ENCODE peak calls at places on chromosomes 6 and 20, in eight cellular contexts. J is neuronal stem cell, N is aorta, B is mucosa of descending colon, E is right lobe of liver, Z is endothelial cell of umbilical vein, V is neural progenitor cell, R is body of pancreas. H is an unnamed sample.

GRCh38 chr20:4666001-4666470 is 55.7 kb upstream of the PRND start:
- DNase-seq in J (no peak), N (peak; percentile 55), B (no peak), E (no peak), Z (peak; percentile 42), V (no peak), R (no peak), H (peak; percentile 62)

GRCh38 chr6:40308533-40309306 is 278.4 kb downstream of the LRFN2 start:
- DNase-seq in J (peak; percentile 79), N (peak; percentile 43), B (peak; percentile 84), E (peak; percentile 65), Z (peak; percentile 43), V (peak; percentile 89), R (peak; percentile 79), H (no peak)

GRCh38 chr6:109738200-109738599 is 47.1 kb downstream of the FIG4 start:
- DNase-seq in J (no peak), N (no peak), B (no peak), E (no peak), Z (no peak), V (no peak), R (no peak), H (no peak)

GRCh38 chr20:6212903-6213302 is 90.1 kb upstream of the FERMT1 start:
- DNase-seq in J (no peak), N (peak; percentile 33), B (no peak), E (no peak), Z (no peak), V (no peak), R (no peak), H (no peak)

GRCh38 chr6:138485005-138485545 is 14.2 kb downstream of the NHSL1 start:
- DNase-seq in J (peak; percentile 39), N (no peak), B (no peak), E (no peak), Z (no peak), V (peak; percentile 56), R (no peak), H (no peak)

GRCh38 chr6:6004147-6004995 is 2.4 kb downstream of the NRN1 start:
- DNase-seq in J (no peak), N (no peak), B (no peak), E (no peak), Z (peak; percentile 61), V (peak; percentile 67), R (no peak), H (peak; percentile 47)

GRCh38 chr20:25310268-25310920 is 62.5 kb downstream of the PYGB start:
- DNase-seq in J (no peak), N (peak; percentile 73), B (peak; percentile 74), E (peak; percentile 65), Z (peak; percentile 68), V (peak; percentile 30), R (peak; percentile 32), H (peak; percentile 49)

GRCh38 chr6:105591053-105591452 is 188.2 kb upstream of the PREP start:
- DNase-seq in J (no peak), N (no peak), B (no peak), E (no peak), Z (no peak), V (no peak), R (no peak), H (peak; percentile 6)

GRCh38 chr6:109296305-109296915 is 85.9 kb downstream of the CD164 start:
- DNase-seq in J (no peak), N (no peak), B (peak; percentile 76), E (no peak), Z (no peak), V (no peak), R (peak; percentile 25), H (no peak)

GRCh38 chr6:131062245-131063027 is 609 bp downstream of the EPB41L2 start:
- DNase-seq in J (peak; percentile 18), N (peak; percentile 61), B (no peak), E (peak; percentile 47), Z (peak; percentile 26), V (peak; percentile 46), R (peak; percentile 43), H (peak; percentile 29)

GRCh38 chr6:84274856-84275255 is 47.4 kb upstream of the CEP162 start:
- DNase-seq in J (no peak), N (no peak), B (no peak), E (no peak), Z (no peak), V (no peak), R (no peak), H (no peak)

GRCh38 chr20:40744494-40745175 is 55.6 kb upstream of the MAFB start:
- DNase-seq in J (no peak), N (no peak), B (no peak), E (no peak), Z (no peak), V (no peak), R (no peak), H (no peak)

GRCh38 chr6:22966711-22967110 is 397.3 kb downstream of the HDGFL1 start:
- DNase-seq in J (no peak), N (no peak), B (no peak), E (no peak), Z (no peak), V (no peak), R (no peak), H (no peak)

GRCh38 chr6:69570126-69570525 is 226.7 kb downstream of the LMBRD1 start:
- DNase-seq in J (no peak), N (no peak), B (no peak), E (no peak), Z (no peak), V (no peak), R (no peak), H (no peak)

GRCh38 chr6:71107935-71108420 is 151.1 kb upstream of the B3GAT2 start:
- DNase-seq in J (no peak), N (no peak), B (no peak), E (no peak), Z (peak; percentile 81), V (no peak), R (no peak), H (no peak)

GRCh38 chr6:76803038-76803580 is 660.2 kb downstream of the HTR1B start:
- DNase-seq in J (no peak), N (no peak), B (no peak), E (no peak), Z (no peak), V (no peak), R (no peak), H (no peak)

GRCh38 chr20:25205277-25206062 is 10.0 kb downstream of the ENTPD6 start:
- DNase-seq in J (no peak), N (no peak), B (no peak), E (no peak), Z (no peak), V (no peak), R (no peak), H (no peak)

GRCh38 chr20:635609-636338 is 17.2 kb downstream of the SRXN1 start:
- DNase-seq in J (no peak), N (no peak), B (no peak), E (no peak), Z (no peak), V (no peak), R (peak; percentile 44), H (no peak)

GRCh38 chr6:157124855-157125254 is 198.5 kb downstream of the TMEM242 start:
- DNase-seq in J (no peak), N (no peak), B (no peak), E (no peak), Z (no peak), V (no peak), R (no peak), H (no peak)
- H3K4me1 ChIP-seq in J (peaks cover 3% of the 10 kb centered on the region), N (no peaks in the 10 kb centered on the region), B (peaks cover 10% of the 10 kb centered on the region), E (peaks cover 24% of the 10 kb centered on the region), Z (peaks cover 15% of the 10 kb centered on the region), V (peaks cover 10% of the 10 kb centered on the region), R (no peaks in the 10 kb centered on the region), H (no peaks in the 10 kb centered on the region)

GRCh38 chr6:149275621-149276020 is 41.9 kb upstream of the TAB2 start:
- DNase-seq in J (no peak), N (no peak), B (no peak), E (no peak), Z (no peak), V (no peak), R (no peak), H (no peak)

GRCh38 chr6:149268768-149269167 is 48.7 kb upstream of the TAB2 start:
- DNase-seq in J (no peak), N (no peak), B (no peak), E (no peak), Z (no peak), V (no peak), R (no peak), H (no peak)

GRCh38 chr6:149277621-149278020 is 39.9 kb upstream of the TAB2 start:
- DNase-seq in J (no peak), N (no peak), B (no peak), E (no peak), Z (no peak), V (no peak), R (no peak), H (no peak)

GRCh38 chr6:149271348-149272340 is 45.9 kb upstream of the TAB2 start:
- DNase-seq in J (no peak), N (no peak), B (peak; percentile 35), E (no peak), Z (no peak), V (no peak), R (no peak), H (peak; percentile 33)

GRCh38 chr6:149273318-149273717 is 44.2 kb upstream of the TAB2 start:
- DNase-seq in J (no peak), N (peak; percentile 74), B (no peak), E (peak; percentile 60), Z (no peak), V (no peak), R (peak; percentile 21), H (no peak)
- H3K4me1 ChIP-seq in J (no peaks in the 10 kb centered on the region), N (no peaks in the 10 kb centered on the region), B (no peaks in the 10 kb centered on the region), E (no peaks in the 10 kb centered on the region), Z (no peaks in the 10 kb centered on the region), V (peaks cover 12% of the 10 kb centered on the region), R (no peaks in the 10 kb centered on the region), H (peaks cover 24% of the 10 kb centered on the region)

DNA sequence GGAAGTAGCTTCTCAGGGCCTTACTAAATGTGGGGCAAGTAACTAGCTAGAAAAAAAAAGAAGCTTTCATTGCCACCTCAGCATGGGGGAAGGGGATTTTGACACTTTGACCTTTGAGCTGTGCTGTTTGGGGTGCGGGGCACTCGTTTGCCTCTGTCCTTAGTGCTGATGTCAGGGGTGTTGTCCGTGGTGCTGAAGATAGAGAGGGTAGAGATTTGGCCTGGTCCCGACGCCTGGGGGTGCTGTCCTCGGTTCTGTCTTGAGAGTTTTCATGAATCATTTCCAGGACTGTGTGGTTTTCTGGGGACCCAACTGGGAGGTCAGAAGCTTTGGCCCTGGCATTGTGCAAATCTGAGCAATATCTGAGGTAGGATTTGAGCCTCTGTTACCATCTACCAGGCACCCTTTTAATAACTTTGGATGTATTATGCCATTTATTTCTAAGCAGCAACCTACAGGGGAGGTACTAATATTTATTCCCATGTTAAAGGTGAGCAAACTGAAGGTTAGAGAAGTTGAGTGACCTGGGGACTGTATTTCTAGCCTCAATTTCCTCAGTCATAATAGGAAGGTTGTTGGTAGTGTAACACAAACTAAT is 78.0 kb downstream of the DLGAP4 start:
- DNase-seq in J (peak; percentile 92), N (no peak), B (peak; percentile 44), E (no peak), Z (peak; percentile 42), V (peak; percentile 92), R (peak; percentile 10), H (peak; percentile 12)
- H3K4me1 ChIP-seq in J (no peaks in the 10 kb centered on the region), N (no peaks in the 10 kb centered on the region), B (no peaks in the 10 kb centered on the region), E (no peaks in the 10 kb centered on the region), Z (no peaks in the 10 kb centered on the region), V (no peaks in the 10 kb centered on the region), R (no peaks in the 10 kb centered on the region), H (no peaks in the 10 kb centered on the region)

GRCh38 chr20:45337367-45338120 is 10.7 kb downstream of the SDC4 start:
- DNase-seq in J (no peak), N (peak; percentile 85), B (no peak), E (peak; percentile 60), Z (no peak), V (no peak), R (peak; percentile 71), H (no peak)
- H3K4me1 ChIP-seq in J (peaks cover 29% of the 10 kb centered on the region), N (no peaks in the 10 kb centered on the region), B (peaks cover 62% of the 10 kb centered on the region), E (peaks cover 63% of the 10 kb centered on the region), Z (peaks cover 27% of the 10 kb centered on the region), V (peaks cover 43% of the 10 kb centered on the region), R (peaks cover 80% of the 10 kb centered on the region), H (no peaks in the 10 kb centered on the region)